ENCODE peak calls at places on chromosomes 2 and 18, in four cellular contexts. B is activated CD8-positive, alpha-beta T cell treated with anti-CD3 and anti-CD28 coated beads, Interleukin-2, amount 10 ng/mL, durations not matched to agents 7 days and 5 days; D is SW480; C is NT2/D1. Q is an unnamed sample.

GRCh38 chr18:12694032-12694431 is 8.5 kb downstream of the CEP76 start:
- DNase-seq in C (no peak), D (peak), B (no peak), Q (no peak)

GRCh38 chr2:144996225-144996795 is 476.4 kb upstream of the ZEB2 start:
- DNase-seq in B (no peak), D (no peak), C (no peak), Q (no peak)

GRCh38 chr2:27855476-27855875 is 34.7 kb downstream of the RBKS start:
- DNase-seq in C (no peak), D (no peak), B (no peak), Q (no peak)

GRCh38 chr2:43405829-43406228 is 179.4 kb upstream of the ZFP36L2 start:
- DNase-seq in B (no peak), D (no peak), C (no peak), Q (no peak)

GRCh38 chr18:49072524-49072934 is 121.8 kb upstream of the SMAD7 start:
- DNase-seq in B (no peak), C (no peak), D (no peak), Q (no peak)

GRCh38 chr18:80104364-80104779 is 4.7 kb upstream of the ADNP2 start:
- DNase-seq in C (peak), B (no peak), D (no peak), Q (no peak)

GRCh38 chr2:8310557-8311455 is 371.1 kb upstream of the ID2 start:
- DNase-seq in C (no peak), D (no peak), B (peak), Q (peak)

GRCh38 chr2:44134848-44135247 is 33.8 kb upstream of the PPM1B start:
- DNase-seq in B (no peak), D (no peak), C (no peak), Q (no peak)

GRCh38 chr2:223692227-223692947 is 90.2 kb upstream of the SCG2 start:
- DNase-seq in B (no peak), D (peak), C (peak), Q (no peak)

GRCh38 chr2:174121178-174121577 is 127.2 kb downstream of the OLA1 start:
- DNase-seq in B (no peak), C (no peak), D (peak), Q (no peak)

GRCh38 chr2:80326214-80326613 is 21.7 kb upstream of the LRRTM1 start:
- DNase-seq in B (no peak), D (peak), C (no peak), Q (no peak)

GRCh38 chr2:95234806-95235205 is 27.5 kb downstream of the ZNF892 start:
- DNase-seq in C (no peak), B (no peak), D (no peak), Q (no peak)

GRCh38 chr18:76491801-76492668 is 3.0 kb downstream of the ZNF516 start:
- DNase-seq in C (no peak), D (peak), B (peak), Q (no peak)

GRCh38 chr2:18518116-18519111 is 42.0 kb downstream of the RDH14 start:
- DNase-seq in D (no peak), B (no peak), C (no peak), Q (no peak)

GRCh38 chr18:11148655-11149440 is 521 bp downstream of the PIEZO2 start:
- DNase-seq in D (no peak), B (no peak), C (no peak), Q (no peak)

GRCh38 chr2:179428659-179429058 is 164.0 kb upstream of the SESTD1 start:
- DNase-seq in C (no peak), B (no peak), D (no peak), Q (no peak)

GRCh38 chr18:11518788-11519685 is 90.4 kb upstream of the SLC35G4 start:
- DNase-seq in D (peak), C (peak), B (peak), Q (peak)

GRCh38 chr2:112591413-112591812 is 7.0 kb downstream of the CHCHD5 start:
- DNase-seq in C (no peak), D (no peak), B (no peak), Q (no peak)

GRCh38 chr2:68217729-68218128 is 34.6 kb downstream of the PPP3R1 start:
- DNase-seq in D (no peak), C (no peak), B (no peak), Q (no peak)

GRCh38 chr2:69646714-69647113 is 3.2 kb upstream of the AAK1 start:
- DNase-seq in D (no peak), C (no peak), B (peak), Q (no peak)

GRCh38 chr2:30680121-30680520 is 127.1 kb downstream of the CAPN13 start:
- DNase-seq in B (peak), D (no peak), C (no peak), Q (no peak)

GRCh38 chr2:26169226-26169625 is 3.7 kb upstream of the GAREM2 start:
- DNase-seq in B (no peak), C (no peak), D (no peak), Q (no peak)

Q was measured in activated CD4-positive, alpha-beta memory T cell treated with anti-CD3 and anti-CD28 coated beads, Interleukin-2, amount 10 ng/mL, durations not matched to agents 7 days and 5 days.